ENCODE peak calls at places on chromosomes 1 and 21, in ten cellular contexts. Z is tibial artery; D is cardiac muscle cell; V is Jurkat, Clone E6-1; I is fibroblast of mammary gland; S is GM12865; A is astrocyte of the spinal cord; F is IMR-90; L is lower leg skin; Q is CD8-positive, alpha-beta T cell. T is an unnamed sample.

GRCh38 chr1:27299385-27300252 is 22.3 kb upstream of the TMEM222 start:
- DNase-seq in I (peak), Z (peak), V (no peak), Q (no peak), A (peak), D (peak), F (peak), L (no peak), S (no peak), T (peak)

GRCh38 chr1:170670751-170671628 is 7.1 kb downstream of the PRRX1 start:
- DNase-seq in S (peak), Q (no peak), V (no peak), F (peak), A (peak), I (peak), L (no peak), Z (peak), D (peak), T (no peak)

GRCh38 chr21:35340273-35340672 is 291.2 kb upstream of the RUNX1 start:
- DNase-seq in Q (no peak), D (no peak), Z (no peak), A (no peak), V (no peak), F (no peak), S (no peak), I (no peak), L (no peak), T (no peak)

GRCh38 chr1:214331180-214331579 is 50.2 kb downstream of the SMYD2 start:
- DNase-seq in A (no peak), L (peak), Q (no peak), S (no peak), F (no peak), I (no peak), V (no peak), D (no peak), Z (no peak), T (no peak)

GRCh38 chr21:41419921-41420862 is 5.8 kb upstream of the MX1 start:
- DNase-seq in A (peak), D (peak), I (peak), S (peak), V (no peak), F (peak), Q (no peak), Z (peak), L (peak), T (no peak)

GRCh38 chr1:221515496-221515895 is 226.4 kb downstream of the DUSP10 start:
- DNase-seq in V (no peak), D (no peak), A (no peak), Z (no peak), L (no peak), F (no peak), Q (no peak), S (no peak), I (no peak), T (no peak)

GRCh38 chr1:33288976-33289857 is 31.7 kb downstream of the A3GALT2 start:
- DNase-seq in Z (peak), A (no peak), V (no peak), S (no peak), L (no peak), D (no peak), I (no peak), F (no peak), Q (no peak), T (peak)

GRCh38 chr21:32214654-32215305 is 64.1 kb downstream of the MIS18A start:
- DNase-seq in Z (no peak), Q (no peak), I (no peak), A (no peak), V (no peak), D (no peak), L (no peak), F (no peak), S (no peak), T (no peak)

GRCh38 chr1:73839922-73840321 is 358.1 kb downstream of the LRRIQ3 start:
- DNase-seq in L (no peak), S (peak), D (peak), I (peak), V (peak), Q (no peak), Z (no peak), A (peak), F (no peak), T (no peak)

GRCh38 chr21:38824124-38824822 is 18.5 kb downstream of the ETS2 start:
- DNase-seq in F (peak), Q (no peak), Z (no peak), I (peak), L (no peak), A (no peak), D (no peak), V (no peak), S (no peak), T (no peak)

GRCh38 chr1:44288883-44289282 is 66.2 kb downstream of the ERI3 start:
- DNase-seq in Q (no peak), Z (no peak), I (no peak), A (no peak), F (no peak), D (no peak), L (no peak), V (no peak), S (no peak), T (no peak)

GRCh38 chr1:68331117-68331865 is 99.0 kb upstream of the WLS start:
- DNase-seq in L (no peak), A (peak), S (no peak), F (peak), Z (no peak), D (no peak), I (peak), Q (no peak), V (no peak), T (no peak)

GRCh38 chr1:206633708-206634121 is 1.6 kb upstream of the DYRK3 start:
- DNase-seq in Z (no peak), V (no peak), S (no peak), D (no peak), A (peak), F (peak), Q (no peak), I (peak), L (peak), T (no peak)

GRCh38 chr1:93000751-93001175 is 39.5 kb upstream of the DIPK1A start:
- DNase-seq in S (peak), Z (no peak), D (peak), V (no peak), Q (no peak), F (no peak), L (no peak), A (no peak), I (no peak), T (no peak)

GRCh38 chr1:121569407-121569806 is 384.6 kb downstream of the SRGAP2C start:
- DNase-seq in D (no peak), L (no peak), V (peak), A (no peak), S (no peak), F (no peak), Q (no peak), I (no peak), Z (no peak), T (no peak)

GRCh38 chr1:224333309-224333926 is 3.4 kb upstream of the NVL start:
- DNase-seq in F (peak), I (peak), D (peak), S (peak), A (peak), Q (no peak), Z (no peak), V (peak), L (no peak), T (no peak)

GRCh38 chr1:19081218-19081893 is 124.9 kb upstream of the IFFO2 start:
- DNase-seq in F (peak), Q (no peak), S (no peak), L (peak), Z (no peak), A (no peak), I (peak), D (no peak), V (no peak), T (no peak)

GRCh38 chr21:45302082-45303061 is 14.7 kb upstream of the POFUT2 start:
- DNase-seq in Q (peak), A (peak), D (no peak), F (no peak), L (no peak), S (no peak), Z (peak), I (peak), V (no peak), T (peak)

GRCh38 chr1:108704501-108704900 is 8.2 kb upstream of the FNDC7 start:
- DNase-seq in V (no peak), Q (no peak), I (peak), A (peak), D (no peak), Z (no peak), L (no peak), F (peak), S (no peak), T (no peak)

GRCh38 chr1:83857108-83857507 is 141.8 kb downstream of the TTLL7 start:
- DNase-seq in L (no peak), V (peak), I (peak), Q (no peak), F (peak), S (peak), Z (no peak), A (peak), D (peak), T (no peak)

GRCh38 chr1:83857705-83858104 is 141.2 kb downstream of the TTLL7 start:
- DNase-seq in D (no peak), F (no peak), V (no peak), I (no peak), A (no peak), L (no peak), Q (no peak), S (no peak), Z (no peak), T (no peak)

GRCh38 chr1:83856381-83856780 is 142.6 kb downstream of the TTLL7 start:
- DNase-seq in A (no peak), L (no peak), I (no peak), D (no peak), F (no peak), Z (no peak), Q (no peak), V (no peak), S (no peak), T (no peak)

DNA sequence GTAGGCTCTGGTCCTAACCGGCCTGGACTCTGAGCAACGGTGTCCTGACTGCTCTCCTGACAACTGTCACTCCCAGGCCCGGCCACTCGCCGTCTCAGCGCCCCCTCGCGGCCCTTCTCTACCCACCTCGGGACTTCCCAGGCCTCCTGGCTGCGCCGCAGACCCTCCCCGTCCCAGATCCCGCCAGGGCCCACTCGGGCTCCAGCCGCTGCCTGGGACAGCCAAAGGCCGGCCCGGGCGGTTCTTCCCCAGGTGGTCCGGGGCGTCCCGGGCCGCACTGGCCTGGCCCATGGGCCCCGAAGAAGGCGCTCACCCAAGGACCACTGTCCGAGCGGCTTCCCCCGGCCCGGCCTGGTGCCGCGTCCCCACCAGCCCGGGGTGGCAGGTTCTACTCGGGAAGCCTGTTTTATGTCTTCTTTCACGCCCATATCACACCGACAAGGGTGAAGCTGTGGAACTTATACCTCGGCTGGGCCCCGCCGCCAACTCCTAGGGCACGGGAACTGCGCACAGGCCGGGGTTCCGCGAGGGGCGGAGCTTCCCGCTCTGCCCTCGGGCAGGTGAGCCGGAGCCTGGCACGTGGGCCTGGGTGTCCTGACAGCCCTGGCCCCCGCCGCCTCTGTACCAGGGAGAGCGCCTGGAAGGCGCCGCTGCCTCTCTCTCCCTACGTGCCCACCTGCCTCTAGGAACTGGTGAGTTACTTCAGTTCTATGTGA is 138.3 kb downstream of the TTLL7 start:
- DNase-seq in V (no peak), A (peak), Q (peak), L (peak), S (peak), D (peak), Z (peak), I (no peak), F (no peak), T (peak)
- H3K4me3 ChIP-seq in V (no peak), A (peak), Q (peak), L (peak), S (peak), D (peak), Z (peak), I (no peak), F (peak), T (peak)

DNA sequence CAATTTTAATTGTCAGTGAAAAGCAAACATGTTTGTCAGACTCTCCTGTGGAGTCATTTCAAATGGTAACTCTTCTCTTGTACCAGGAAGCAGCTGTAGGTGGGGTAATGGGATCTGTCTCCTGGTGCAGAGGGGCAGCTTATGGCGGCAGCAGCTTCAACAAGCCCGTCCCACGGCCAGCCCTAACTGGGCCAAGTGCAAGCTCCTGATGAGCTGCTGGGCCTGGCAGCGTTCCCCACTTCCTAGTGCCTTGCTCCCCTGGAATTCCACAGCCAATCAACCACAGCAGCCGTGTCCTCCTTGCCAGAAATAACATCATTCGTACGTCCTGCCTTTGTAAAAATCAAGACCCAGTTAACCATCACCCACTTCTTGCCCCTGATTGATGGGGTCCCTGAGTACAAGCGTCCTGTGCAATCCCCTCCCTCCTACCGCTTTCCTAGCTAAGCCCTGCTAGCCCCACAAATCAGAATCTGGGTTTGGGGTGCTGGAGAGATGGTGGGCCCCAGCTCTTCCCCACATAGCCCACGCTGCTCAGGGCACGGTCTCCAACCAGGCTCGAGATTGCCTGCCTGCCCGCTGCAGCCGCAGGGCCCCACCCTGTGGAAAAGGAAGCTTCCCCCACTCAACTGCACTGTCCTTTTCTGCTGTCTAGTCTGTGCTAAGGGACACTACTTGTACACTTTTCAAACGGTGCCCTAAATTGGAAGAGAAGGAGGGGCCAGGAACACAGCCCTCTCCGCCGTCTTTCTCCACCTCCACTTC is 61.2 kb downstream of the TOR1AIP2 start:
- DNase-seq in F (peak), L (no peak), V (no peak), S (no peak), Q (no peak), I (peak), D (no peak), A (peak), Z (peak), T (no peak)
- H3K4me3 ChIP-seq in F (no peak), L (no peak), V (no peak), S (no peak), Q (no peak), I (no peak), D (no peak), A (no peak), Z (no peak), T (no peak)

GRCh38 chr1:155218854-155219591 is 10.5 kb downstream of the MTX1 start:
- DNase-seq in I (peak), A (peak), L (peak), S (no peak), V (peak), Z (no peak), F (peak), D (peak), Q (no peak), T (no peak)
- H3K4me3 ChIP-seq in I (no peak), A (no peak), L (no peak), S (no peak), V (no peak), Z (peak), F (no peak), D (peak), Q (no peak), T (no peak)

GRCh38 chr1:37853157-37853556 is 6.2 kb downstream of the MTF1 start:
- DNase-seq in V (no peak), I (no peak), S (no peak), Z (no peak), F (no peak), Q (no peak), L (no peak), A (no peak), D (no peak), T (no peak)

GRCh38 chr1:37851271-37851670 is 8.1 kb downstream of the MTF1 start:
- DNase-seq in Q (no peak), F (no peak), V (no peak), D (no peak), L (no peak), Z (no peak), S (no peak), A (no peak), I (no peak), T (no peak)

GRCh38 chr1:37849480-37849879 is 9.9 kb downstream of the MTF1 start:
- DNase-seq in Z (no peak), I (no peak), A (no peak), F (no peak), S (no peak), Q (no peak), L (no peak), D (no peak), V (no peak), T (no peak)

GRCh38 chr1:37850352-37850955 is 8.9 kb downstream of the MTF1 start:
- DNase-seq in F (peak), D (no peak), I (peak), A (no peak), Q (no peak), Z (no peak), S (no peak), L (no peak), V (no peak), T (no peak)

GRCh38 chr1:37851782-37852210 is 7.6 kb downstream of the MTF1 start:
- DNase-seq in I (peak), A (no peak), F (peak), D (no peak), Q (no peak), S (no peak), V (peak), Z (no peak), L (no peak), T (no peak)
- H3K4me3 ChIP-seq in I (no peak), A (no peak), F (no peak), D (no peak), Q (no peak), S (no peak), V (no peak), Z (no peak), L (no peak), T (no peak)

DNA sequence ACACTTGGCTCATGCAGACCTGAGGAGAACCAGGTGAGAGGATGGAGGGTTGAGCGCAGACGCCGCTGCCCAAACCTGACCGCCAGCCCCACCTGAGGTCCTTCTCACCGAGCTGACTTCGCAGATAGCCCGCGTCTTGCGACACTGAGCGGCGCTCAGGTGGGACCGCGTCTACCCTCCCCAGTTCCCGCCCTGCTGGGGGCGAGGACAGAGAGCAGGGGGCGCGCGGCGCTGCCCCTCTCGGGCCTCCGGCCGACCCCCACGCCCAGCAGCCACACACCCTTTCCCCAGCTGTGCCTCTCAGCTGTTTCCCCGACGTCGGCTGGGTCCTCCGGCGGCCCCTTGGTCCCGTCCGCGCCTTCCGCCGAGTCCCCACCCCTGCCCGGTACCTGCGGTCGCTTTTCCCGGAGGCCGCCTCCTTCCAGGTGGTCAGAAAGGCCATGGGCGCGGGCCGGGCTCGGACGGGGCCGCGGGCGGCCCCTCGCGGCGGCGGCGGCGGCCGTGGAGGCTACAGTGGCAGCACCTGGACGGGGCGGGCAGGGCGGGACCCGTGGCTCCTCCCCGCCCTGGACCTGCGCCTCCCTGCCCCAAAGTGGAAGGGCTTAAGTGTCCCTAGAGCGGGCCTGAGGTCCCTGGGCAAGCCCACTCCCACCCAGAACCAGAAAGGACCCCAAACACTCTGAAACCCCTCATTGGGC is 14.4 kb upstream of the TTC39A start:
- DNase-seq in L (no peak), F (no peak), A (no peak), D (peak), I (no peak), V (no peak), S (no peak), Q (no peak), Z (no peak), T (no peak)
- H3K4me3 ChIP-seq in L (no peak), F (no peak), A (no peak), D (peak), I (no peak), V (no peak), S (no peak), Q (no peak), Z (no peak), T (peak)

DNA sequence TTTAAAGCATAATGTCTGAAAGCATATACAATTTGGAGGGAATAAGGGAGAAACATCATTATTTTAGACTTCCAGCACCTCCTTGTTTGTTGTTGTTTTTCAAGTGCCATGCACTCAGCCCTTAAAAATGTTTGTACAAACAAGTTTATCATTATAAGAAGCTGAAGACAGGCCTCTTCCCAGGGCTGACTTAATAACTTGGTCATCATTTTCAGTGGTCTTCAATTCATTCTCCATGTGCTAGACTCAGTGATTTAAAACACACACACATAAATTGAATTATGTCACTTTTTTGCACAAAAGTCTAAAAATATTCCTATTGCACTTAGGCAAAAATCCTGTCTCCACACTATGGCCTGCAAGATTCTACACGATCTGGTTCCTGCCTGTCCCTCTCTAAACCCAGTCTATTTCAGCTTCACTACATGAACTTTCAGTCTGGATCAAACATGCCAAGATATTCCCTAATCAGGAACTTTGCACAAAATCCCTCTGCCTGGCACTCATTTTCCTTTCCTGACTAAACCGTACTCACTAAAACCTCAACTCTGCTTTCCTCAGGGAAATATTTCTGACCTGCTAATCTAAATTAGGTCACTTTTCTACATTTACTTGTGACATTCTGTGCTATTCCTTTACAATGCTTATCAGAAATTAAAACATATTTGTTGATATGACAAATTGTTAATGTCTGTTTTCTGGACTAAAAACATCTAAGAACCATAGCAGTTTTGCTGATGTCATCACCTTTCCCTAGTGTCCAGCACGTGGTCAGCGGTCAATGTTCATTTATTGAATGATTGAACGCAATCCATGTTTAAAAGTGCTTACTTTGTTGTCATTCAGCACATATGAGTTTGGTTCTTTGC is 14.8 kb upstream of the GBP5 start:
- DNase-seq in L (no peak), A (no peak), I (no peak), Q (no peak), S (no peak), Z (no peak), V (no peak), F (no peak), D (no peak), T (no peak)
- H3K4me3 ChIP-seq in L (no peak), A (no peak), I (no peak), Q (no peak), S (no peak), Z (no peak), V (no peak), F (no peak), D (no peak), T (no peak)